ENCODE peak calls at places on chromosomes 11 and 22, in ten cellular contexts. One of them, this sample, is unnamed.

GRCh38 chr11:130001491-130002351 is 914 bp downstream of the PRDM10 start:
- DNase-seq in sigmoid colon: peak
- DNase-seq in uterus: no peak
- DNase-seq in cardiac fibroblast: peak
- DNase-seq in neural progenitor cell: peak
- DNase-seq in retinal pigment epithelial cell: no peak
- DNase-seq in AG10803: peak
- DNase-seq in hepatocyte: peak
- DNase-seq in ovary: no peak
- DNase-seq in BJ: no peak
- DNase-seq in this sample: no peak

GRCh38 chr11:94153320-94153719 is 24.7 kb downstream of the PANX1 start:
- DNase-seq in sigmoid colon: no peak
- DNase-seq in uterus: no peak
- DNase-seq in cardiac fibroblast: no peak
- DNase-seq in neural progenitor cell: no peak
- DNase-seq in retinal pigment epithelial cell: no peak
- DNase-seq in AG10803: no peak
- DNase-seq in hepatocyte: peak
- DNase-seq in ovary: no peak
- DNase-seq in BJ: no peak
- DNase-seq in this sample: no peak

GRCh38 chr11:102010776-102011500 is 36.3 kb upstream of the CFAP300 start:
- DNase-seq in sigmoid colon: no peak
- DNase-seq in uterus: peak
- DNase-seq in cardiac fibroblast: peak
- DNase-seq in neural progenitor cell: peak
- DNase-seq in retinal pigment epithelial cell: peak
- DNase-seq in AG10803: peak
- DNase-seq in hepatocyte: peak
- DNase-seq in ovary: no peak
- DNase-seq in BJ: peak
- DNase-seq in this sample: peak

GRCh38 chr22:44242946-44243724 is 62.4 kb downstream of the PARVG start:
- DNase-seq in sigmoid colon: no peak
- DNase-seq in uterus: no peak
- DNase-seq in cardiac fibroblast: no peak
- DNase-seq in neural progenitor cell: no peak
- DNase-seq in retinal pigment epithelial cell: no peak
- DNase-seq in AG10803: no peak
- DNase-seq in hepatocyte: no peak
- DNase-seq in ovary: no peak
- DNase-seq in BJ: no peak
- DNase-seq in this sample: no peak

GRCh38 chr22:26956346-26956745 is 299.0 kb downstream of the MIAT start:
- DNase-seq in sigmoid colon: no peak
- DNase-seq in uterus: no peak
- DNase-seq in cardiac fibroblast: no peak
- DNase-seq in neural progenitor cell: no peak
- DNase-seq in retinal pigment epithelial cell: no peak
- DNase-seq in AG10803: no peak
- DNase-seq in hepatocyte: no peak
- DNase-seq in ovary: no peak
- DNase-seq in BJ: no peak
- DNase-seq in this sample: no peak

GRCh38 chr11:112612283-112612849 is 348.9 kb upstream of the NCAM1 start:
- DNase-seq in sigmoid colon: no peak
- DNase-seq in uterus: no peak
- DNase-seq in cardiac fibroblast: no peak
- DNase-seq in neural progenitor cell: peak
- DNase-seq in retinal pigment epithelial cell: no peak
- DNase-seq in AG10803: no peak
- DNase-seq in hepatocyte: no peak
- DNase-seq in ovary: no peak
- DNase-seq in BJ: no peak
- DNase-seq in this sample: no peak

GRCh38 chr11:119594639-119595249 is 134.3 kb downstream of the NECTIN1 start:
- DNase-seq in sigmoid colon: no peak
- DNase-seq in uterus: peak
- DNase-seq in cardiac fibroblast: peak
- DNase-seq in neural progenitor cell: no peak
- DNase-seq in retinal pigment epithelial cell: no peak
- DNase-seq in AG10803: peak
- DNase-seq in hepatocyte: no peak
- DNase-seq in ovary: no peak
- DNase-seq in BJ: peak
- DNase-seq in this sample: no peak

GRCh38 chr22:37731804-37732471 is 35.1 kb downstream of the TRIOBP start:
- DNase-seq in sigmoid colon: no peak
- DNase-seq in uterus: no peak
- DNase-seq in cardiac fibroblast: no peak
- DNase-seq in neural progenitor cell: no peak
- DNase-seq in retinal pigment epithelial cell: no peak
- DNase-seq in AG10803: no peak
- DNase-seq in hepatocyte: peak
- DNase-seq in ovary: no peak
- DNase-seq in BJ: no peak
- DNase-seq in this sample: no peak

GRCh38 chr11:66557733-66558326 is 10.6 kb downstream of the CTSF start:
- DNase-seq in sigmoid colon: no peak
- DNase-seq in uterus: no peak
- DNase-seq in cardiac fibroblast: no peak
- DNase-seq in neural progenitor cell: no peak
- DNase-seq in retinal pigment epithelial cell: no peak
- DNase-seq in AG10803: no peak
- DNase-seq in hepatocyte: no peak
- DNase-seq in ovary: no peak
- DNase-seq in BJ: no peak
- DNase-seq in this sample: no peak

GRCh38 chr11:134349802-134350355 is 18.1 kb downstream of the GLB1L2 start:
- DNase-seq in sigmoid colon: no peak
- DNase-seq in uterus: no peak
- DNase-seq in cardiac fibroblast: no peak
- DNase-seq in neural progenitor cell: no peak
- DNase-seq in retinal pigment epithelial cell: no peak
- DNase-seq in AG10803: no peak
- DNase-seq in hepatocyte: no peak
- DNase-seq in ovary: no peak
- DNase-seq in BJ: no peak
- DNase-seq in this sample: no peak

GRCh38 chr11:61334434-61335354 is 1.7 kb downstream of the TKFC start:
- DNase-seq in sigmoid colon: peak
- DNase-seq in uterus: no peak
- DNase-seq in cardiac fibroblast: peak
- DNase-seq in neural progenitor cell: no peak
- DNase-seq in retinal pigment epithelial cell: peak
- DNase-seq in AG10803: no peak
- DNase-seq in hepatocyte: peak
- DNase-seq in ovary: peak
- DNase-seq in BJ: no peak
- DNase-seq in this sample: no peak

GRCh38 chr11:59247535-59248227 is 35.0 kb upstream of the MPEG1 start:
- DNase-seq in sigmoid colon: no peak
- DNase-seq in uterus: no peak
- DNase-seq in cardiac fibroblast: peak
- DNase-seq in neural progenitor cell: no peak
- DNase-seq in retinal pigment epithelial cell: no peak
- DNase-seq in AG10803: peak
- DNase-seq in hepatocyte: no peak
- DNase-seq in ovary: no peak
- DNase-seq in BJ: no peak
- DNase-seq in this sample: no peak

DNA sequence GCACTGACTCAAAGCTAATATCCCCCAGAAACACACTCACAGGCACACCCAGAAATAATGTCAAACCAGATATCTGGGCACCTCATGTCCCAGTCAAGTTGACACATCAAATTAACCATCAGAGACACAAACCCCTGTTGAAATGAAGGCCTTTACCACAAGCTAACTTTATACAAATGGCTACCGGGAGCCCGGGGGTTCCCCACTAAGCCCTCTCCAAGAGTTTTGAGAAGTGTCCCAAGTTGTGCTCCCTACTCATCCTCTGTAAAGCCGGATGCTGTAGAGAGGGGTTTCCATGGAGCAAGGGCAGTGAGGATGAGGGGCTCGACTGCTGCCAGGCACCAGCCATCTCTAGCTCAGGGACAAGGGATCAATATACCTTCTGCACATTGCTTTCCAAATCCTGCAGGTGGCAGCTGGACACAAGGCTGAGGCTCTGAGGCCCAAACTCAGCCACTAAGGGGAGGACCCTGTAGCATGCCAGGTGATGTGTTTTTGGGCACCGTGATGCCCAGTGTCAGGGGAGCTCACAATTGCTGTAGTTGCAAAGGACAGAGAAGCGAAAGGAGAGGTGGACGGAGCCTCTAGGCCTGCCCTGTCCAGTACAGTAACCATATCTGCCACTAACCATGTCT is 145.7 kb downstream of the TTC17 start:
- DNase-seq in sigmoid colon: no peak
- DNase-seq in uterus: no peak
- DNase-seq in cardiac fibroblast: peak
- DNase-seq in neural progenitor cell: peak
- DNase-seq in retinal pigment epithelial cell: no peak
- DNase-seq in AG10803: peak
- DNase-seq in hepatocyte: no peak
- DNase-seq in ovary: peak
- DNase-seq in BJ: no peak
- DNase-seq in this sample: no peak
- TF ChIP-seq CTCF in sigmoid colon: no peak
- TF ChIP-seq CTCF in uterus: peak
- TF ChIP-seq CTCF in cardiac fibroblast: peak
- TF ChIP-seq CTCF in neural progenitor cell: peak
- TF ChIP-seq CTCF in retinal pigment epithelial cell: peak
- TF ChIP-seq CTCF in AG10803: peak
- TF ChIP-seq CTCF in hepatocyte: peak
- TF ChIP-seq CTCF in ovary: peak
- TF ChIP-seq CTCF in BJ: peak
- TF ChIP-seq CTCF in this sample: peak

GRCh38 chr22:45420539-45420938 is 7.0 kb downstream of the RIBC2 start:
- DNase-seq in sigmoid colon: no peak
- DNase-seq in uterus: no peak
- DNase-seq in cardiac fibroblast: no peak
- DNase-seq in neural progenitor cell: no peak
- DNase-seq in retinal pigment epithelial cell: no peak
- DNase-seq in AG10803: no peak
- DNase-seq in hepatocyte: no peak
- DNase-seq in ovary: no peak
- DNase-seq in BJ: no peak
- DNase-seq in this sample: no peak

GRCh38 chr22:45422237-45422983 is 8.9 kb downstream of the RIBC2 start:
- DNase-seq in sigmoid colon: no peak
- DNase-seq in uterus: no peak
- DNase-seq in cardiac fibroblast: no peak
- DNase-seq in neural progenitor cell: no peak
- DNase-seq in retinal pigment epithelial cell: no peak
- DNase-seq in AG10803: no peak
- DNase-seq in hepatocyte: no peak
- DNase-seq in ovary: no peak
- DNase-seq in BJ: no peak
- DNase-seq in this sample: no peak

GRCh38 chr22:45420011-45420410 is 6.5 kb downstream of the RIBC2 start:
- DNase-seq in sigmoid colon: no peak
- DNase-seq in uterus: no peak
- DNase-seq in cardiac fibroblast: no peak
- DNase-seq in neural progenitor cell: no peak
- DNase-seq in retinal pigment epithelial cell: no peak
- DNase-seq in AG10803: no peak
- DNase-seq in hepatocyte: no peak
- DNase-seq in ovary: no peak
- DNase-seq in BJ: no peak
- DNase-seq in this sample: no peak

GRCh38 chr22:45423524-45423923 is 10.0 kb downstream of the RIBC2 start:
- DNase-seq in sigmoid colon: no peak
- DNase-seq in uterus: no peak
- DNase-seq in cardiac fibroblast: no peak
- DNase-seq in neural progenitor cell: no peak
- DNase-seq in retinal pigment epithelial cell: no peak
- DNase-seq in AG10803: no peak
- DNase-seq in hepatocyte: no peak
- DNase-seq in ovary: no peak
- DNase-seq in BJ: no peak
- DNase-seq in this sample: no peak

GRCh38 chr22:45421349-45422057 is 8.0 kb downstream of the RIBC2 start:
- DNase-seq in sigmoid colon: no peak
- DNase-seq in uterus: no peak
- DNase-seq in cardiac fibroblast: no peak
- DNase-seq in neural progenitor cell: no peak
- DNase-seq in retinal pigment epithelial cell: no peak
- DNase-seq in AG10803: no peak
- DNase-seq in hepatocyte: no peak
- DNase-seq in ovary: no peak
- DNase-seq in BJ: no peak
- DNase-seq in this sample: no peak
- H3K4me3 ChIP-seq in sigmoid colon: no peak
- H3K4me3 ChIP-seq in uterus: no peak
- H3K4me3 ChIP-seq in cardiac fibroblast: no peak
- H3K4me3 ChIP-seq in neural progenitor cell: no peak
- H3K4me3 ChIP-seq in retinal pigment epithelial cell: no peak
- H3K4me3 ChIP-seq in AG10803: no peak
- H3K4me3 ChIP-seq in hepatocyte: no peak
- H3K4me3 ChIP-seq in ovary: no peak
- H3K4me3 ChIP-seq in BJ: no peak
- H3K4me3 ChIP-seq in this sample: no peak

DNA sequence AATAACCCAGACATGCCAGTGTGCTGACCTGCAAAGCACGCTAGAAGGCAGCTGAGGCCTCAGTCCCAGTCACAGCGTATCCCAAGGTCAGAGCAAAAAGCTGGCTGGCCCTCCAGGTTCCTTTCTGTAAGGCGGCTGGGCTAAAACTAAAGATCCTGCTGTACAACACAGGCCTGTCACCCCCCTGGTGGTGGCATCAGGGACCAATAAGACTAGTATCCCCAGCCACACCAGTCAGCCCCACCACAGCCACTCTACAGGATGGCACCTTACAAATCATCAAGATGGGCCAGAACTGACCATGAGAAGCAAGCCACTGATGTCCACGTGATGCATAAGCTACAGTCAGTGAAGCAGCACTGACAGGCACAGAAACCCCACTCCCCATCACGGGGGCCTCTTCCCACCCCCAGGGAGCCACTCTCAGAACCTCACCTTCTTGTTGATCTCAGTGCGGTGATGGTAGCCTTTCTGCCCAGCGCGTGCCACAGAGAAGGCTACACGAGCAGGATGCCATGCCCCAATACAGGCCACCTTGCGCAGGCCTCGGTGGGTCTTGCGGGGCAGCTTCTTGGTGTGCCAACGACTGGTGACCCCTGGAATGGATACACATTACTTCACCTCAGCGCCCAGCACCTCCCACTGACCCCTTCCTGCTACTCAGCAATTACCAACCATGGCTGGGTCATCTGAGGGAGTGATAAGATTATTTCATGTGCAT is 5.0 kb downstream of the RPL3 start:
- DNase-seq in sigmoid colon: no peak
- DNase-seq in uterus: no peak
- DNase-seq in cardiac fibroblast: no peak
- DNase-seq in neural progenitor cell: no peak
- DNase-seq in retinal pigment epithelial cell: no peak
- DNase-seq in AG10803: no peak
- DNase-seq in hepatocyte: no peak
- DNase-seq in ovary: no peak
- DNase-seq in BJ: no peak
- DNase-seq in this sample: no peak
- TF ChIP-seq CTCF in sigmoid colon: no peak
- TF ChIP-seq CTCF in uterus: no peak
- TF ChIP-seq CTCF in cardiac fibroblast: no peak
- TF ChIP-seq CTCF in neural progenitor cell: peak
- TF ChIP-seq CTCF in retinal pigment epithelial cell: peak
- TF ChIP-seq CTCF in AG10803: peak
- TF ChIP-seq CTCF in hepatocyte: no peak
- TF ChIP-seq CTCF in ovary: no peak
- TF ChIP-seq CTCF in BJ: peak
- TF ChIP-seq CTCF in this sample: peak

GRCh38 chr11:45388472-45388871 is 102.3 kb upstream of the SYT13 start:
- DNase-seq in sigmoid colon: no peak
- DNase-seq in uterus: no peak
- DNase-seq in cardiac fibroblast: peak
- DNase-seq in neural progenitor cell: no peak
- DNase-seq in retinal pigment epithelial cell: no peak
- DNase-seq in AG10803: peak
- DNase-seq in hepatocyte: no peak
- DNase-seq in ovary: no peak
- DNase-seq in BJ: no peak
- DNase-seq in this sample: no peak
- H3K4me3 ChIP-seq in sigmoid colon: no peak
- H3K4me3 ChIP-seq in uterus: no peak
- H3K4me3 ChIP-seq in cardiac fibroblast: no peak
- H3K4me3 ChIP-seq in neural progenitor cell: no peak
- H3K4me3 ChIP-seq in retinal pigment epithelial cell: no peak
- H3K4me3 ChIP-seq in AG10803: no peak
- H3K4me3 ChIP-seq in hepatocyte: no peak
- H3K4me3 ChIP-seq in ovary: no peak
- H3K4me3 ChIP-seq in BJ: no peak
- H3K4me3 ChIP-seq in this sample: no peak